ENCODE peak calls at places on chromosome 2, in five cellular contexts. B is uterus, E is trophoblast cell, H is neural progenitor cell, T is GM23338. R is an unnamed sample.

GRCh38 chr2:855177-855576 is 95.5 kb upstream of the SNTG2 start:
- DNase-seq in H (no peak), B (no peak), E (no peak), T (no peak), R (no peak)

GRCh38 chr2:172647439-172647838 is 88.2 kb upstream of the RAPGEF4 start:
- DNase-seq in H (no peak), B (no peak), E (no peak), T (no peak), R (no peak)

GRCh38 chr2:48728827-48729226 is 26.7 kb downstream of the LHCGR start:
- DNase-seq in B (no peak), H (no peak), E (no peak), T (no peak), R (no peak)

GRCh38 chr2:83022631-83023210 is 1436.4 kb downstream of the SUCLG1 start:
- DNase-seq in H (no peak), B (no peak), E (peak; percentile 94), T (no peak), R (no peak)

GRCh38 chr2:135985826-135986393 is 484 bp upstream of the DARS1 start:
- DNase-seq in B (no peak), T (no peak), H (no peak), E (no peak), R (no peak)

GRCh38 chr2:172995323-172996244 is 80.1 kb upstream of the MAP3K20 start:
- DNase-seq in E (peak; percentile 92), T (peak; percentile 42), B (peak; percentile 55), H (no peak), R (no peak)

GRCh38 chr2:141133883-141134282 is 996.9 kb downstream of the LRP1B start:
- DNase-seq in E (no peak), T (no peak), B (no peak), H (no peak), R (no peak)

GRCh38 chr2:157336137-157336721 is 10.6 kb upstream of the ERMN start:
- DNase-seq in E (peak; percentile 79), T (peak; percentile 82), B (no peak), H (peak; percentile 68), R (peak; percentile 50)

GRCh38 chr2:228747478-228747877 is 523.6 kb downstream of the PID1 start:
- DNase-seq in E (no peak), H (no peak), B (no peak), T (no peak), R (no peak)

GRCh38 chr2:133747965-133748700 is 179.9 kb upstream of the NCKAP5 start:
- DNase-seq in T (no peak), E (no peak), H (no peak), B (no peak), R (no peak)

GRCh38 chr2:96963316-96963715 is 23.1 kb downstream of the FAM178B start:
- DNase-seq in T (no peak), H (no peak), B (no peak), E (no peak), R (no peak)

GRCh38 chr2:224849264-224849663 is 133.1 kb upstream of the CCDC195 start:
- DNase-seq in H (peak; percentile 17), B (no peak), E (no peak), T (peak; percentile 44), R (no peak)
- H3K36me3 ChIP-seq in H (no peaks in the 10 kb centered on the region), B (no peaks in the 10 kb centered on the region), E (no peaks in the 10 kb centered on the region), T (no peaks in the 10 kb centered on the region), R (no peaks in the 10 kb centered on the region)

DNA sequence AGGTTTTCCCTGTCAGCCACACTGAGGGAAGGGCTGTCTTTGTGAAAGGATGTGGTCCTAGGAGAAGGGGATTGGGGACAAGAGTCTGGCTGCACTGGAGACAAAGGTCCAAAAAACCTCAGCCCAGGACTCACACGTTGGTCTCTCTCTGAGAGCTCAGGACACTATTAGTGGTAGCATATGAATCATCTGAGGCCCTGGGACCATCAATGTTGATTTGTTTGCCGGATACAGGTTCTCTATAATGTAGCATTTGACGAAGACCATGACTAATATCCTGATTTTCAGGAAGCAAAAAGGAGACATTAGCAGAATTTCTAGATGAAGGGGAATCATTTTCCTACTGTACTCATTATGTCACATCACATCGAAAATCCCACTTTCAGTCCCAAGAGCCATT is 22.2 kb upstream of the DNAH6 start:
- DNase-seq in T (no peak), B (no peak), H (no peak), E (no peak), R (no peak)
- H3K36me3 ChIP-seq in T (no peaks in the 10 kb centered on the region), B (no peaks in the 10 kb centered on the region), H (no peaks in the 10 kb centered on the region), E (no peaks in the 10 kb centered on the region), R (no peaks in the 10 kb centered on the region)

DNA sequence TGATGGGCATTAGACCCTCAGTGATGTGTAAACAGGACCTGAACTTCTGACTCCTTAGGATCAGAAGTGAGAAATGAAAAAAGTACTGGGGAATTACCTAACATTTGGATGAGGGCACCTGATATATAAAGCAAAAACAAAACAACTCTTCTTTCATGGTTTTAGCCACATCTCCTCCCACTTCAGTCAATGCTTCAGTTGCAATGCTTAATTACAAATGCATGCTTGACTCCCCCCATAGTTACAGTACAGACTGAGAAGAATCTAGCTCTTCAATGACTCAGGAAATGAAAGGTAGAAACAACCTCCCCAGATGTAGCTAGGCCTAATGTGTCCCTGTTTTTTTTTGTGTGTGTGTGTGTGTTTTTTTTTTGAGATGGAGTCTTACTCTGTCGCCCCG is 276.8 kb upstream of the POU3F3 start:
- DNase-seq in T (no peak), H (no peak), B (no peak), E (no peak), R (no peak)
- H3K36me3 ChIP-seq in T (no peaks in the 10 kb centered on the region), H (no peaks in the 10 kb centered on the region), B (no peaks in the 10 kb centered on the region), E (no peaks in the 10 kb centered on the region), R (no peaks in the 10 kb centered on the region)

DNA sequence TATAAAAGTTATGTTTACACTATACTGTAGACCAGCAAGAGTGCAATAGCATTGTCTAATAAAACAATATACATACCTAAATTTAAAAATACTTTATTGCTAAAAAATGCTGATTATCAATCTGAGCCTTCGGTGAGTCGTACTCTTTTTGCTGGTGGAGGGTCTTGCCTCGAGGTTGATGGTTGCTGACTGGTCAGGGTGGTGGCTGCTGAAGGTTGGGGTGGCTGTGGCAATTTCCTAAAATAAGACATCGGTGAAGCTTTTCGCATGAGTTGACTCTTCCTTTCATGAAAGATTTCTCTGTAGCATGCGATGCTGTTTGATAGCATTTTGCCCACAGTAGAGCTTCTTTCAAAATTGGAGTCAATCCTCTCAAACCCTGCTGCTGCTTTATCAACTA is 2.4 kb downstream of the TIGD1 start:
- DNase-seq in B (no peak), T (no peak), H (no peak), E (no peak), R (no peak)
- H3K36me3 ChIP-seq in B (no peaks in the 10 kb centered on the region), T (peaks cover 14% of the 10 kb centered on the region), H (no peaks in the 10 kb centered on the region), E (peaks cover 3% of the 10 kb centered on the region), R (no peaks in the 10 kb centered on the region)

GRCh38 chr2:218233543-218233942 is 16.6 kb downstream of the ARPC2 start:
- DNase-seq in T (no peak), H (no peak), B (no peak), E (no peak), R (no peak)
- H3K36me3 ChIP-seq in T (peaks cover 63% of the 10 kb centered on the region), H (peaks cover 15% of the 10 kb centered on the region), B (no peaks in the 10 kb centered on the region), E (peaks cover 61% of the 10 kb centered on the region), R (peaks cover 43% of the 10 kb centered on the region)

DNA sequence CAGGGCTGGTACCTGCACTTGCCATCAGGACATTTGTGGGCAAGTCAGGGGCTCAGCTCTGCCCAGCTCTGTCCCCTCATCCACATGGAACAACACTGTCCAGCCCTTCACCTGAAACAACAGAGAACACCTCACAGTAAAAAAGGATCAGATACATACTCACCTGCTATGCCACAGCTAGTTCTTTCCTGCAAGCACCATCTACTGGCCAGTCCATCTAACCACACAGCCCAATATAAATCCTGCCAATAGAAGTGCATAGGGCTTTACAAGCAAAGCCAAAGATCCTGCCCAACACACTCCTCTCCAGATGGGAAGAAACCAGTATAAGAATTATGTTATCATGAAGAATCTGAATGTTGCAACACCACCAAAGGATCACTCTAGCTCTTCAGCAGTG is 52.2 kb upstream of the GALNT13 start:
- DNase-seq in B (no peak), H (peak; percentile 23), E (no peak), T (peak; percentile 26), R (no peak)
- H3K36me3 ChIP-seq in B (no peaks in the 10 kb centered on the region), H (no peaks in the 10 kb centered on the region), E (no peaks in the 10 kb centered on the region), T (no peaks in the 10 kb centered on the region), R (no peaks in the 10 kb centered on the region)

R was measured in right lobe of liver.